ENCODE peak calls at places on chromosomes 3 and 15, in eight cellular contexts. Z is GM20000, C is mammary epithelial cell, E is osteocyte, B is psoas muscle, A is neuronal stem cell, V is HT1080, W is heart right ventricle. G is an unnamed sample.

GRCh38 chr3:116929534-116930222 is 220.1 kb downstream of the TUSC7 start:
- DNase-seq in Z (no peak), C (no peak), E (no peak), B (no peak), A (no peak), V (peak), W (no peak), G (no peak)

GRCh38 chr15:91050128-91050455 is 27.7 kb upstream of the VPS33B start:
- DNase-seq in Z (no peak), C (no peak), E (no peak), B (no peak), A (no peak), V (no peak), W (no peak), G (no peak)

GRCh38 chr3:170829873-170830272 is 40.1 kb downstream of the RPL22L1 start:
- DNase-seq in Z (no peak), C (no peak), E (no peak), B (no peak), A (no peak), V (peak), W (no peak), G (no peak)

GRCh38 chr15:90873998-90874605 is 5.7 kb downstream of the FURIN start:
- DNase-seq in Z (no peak), C (no peak), E (no peak), B (no peak), A (no peak), V (no peak), W (no peak), G (peak)

GRCh38 chr3:55860040-55860439 is 372.9 kb upstream of the WNT5A start:
- DNase-seq in Z (no peak), C (no peak), E (no peak), B (no peak), A (no peak), V (no peak), W (no peak), G (no peak)

GRCh38 chr3:185733980-185734724 is 90.7 kb downstream of the IGF2BP2 start:
- DNase-seq in Z (peak), C (peak), E (no peak), B (no peak), A (peak), V (peak), W (peak), G (peak)

GRCh38 chr15:32669870-32670623 is 28.5 kb downstream of the SCG5 start:
- DNase-seq in Z (no peak), C (peak), E (no peak), B (no peak), A (no peak), V (no peak), W (no peak), G (no peak)

GRCh38 chr3:12345141-12345561 is 56.3 kb downstream of the PPARG start:
- DNase-seq in Z (no peak), C (peak), E (no peak), B (no peak), A (no peak), V (peak), W (no peak), G (no peak)

GRCh38 chr3:180180795-180181194 is 144.1 kb upstream of the PEX5L start:
- DNase-seq in Z (no peak), C (peak), E (no peak), B (no peak), A (no peak), V (no peak), W (no peak), G (no peak)

GRCh38 chr3:197718904-197719303 is 17.8 kb downstream of the RUBCN start:
- DNase-seq in Z (no peak), C (peak), E (no peak), B (no peak), A (no peak), V (peak), W (no peak), G (no peak)

GRCh38 chr15:80923668-80924067 is 66.0 kb downstream of the MESD start:
- DNase-seq in Z (no peak), C (peak), E (no peak), B (no peak), A (no peak), V (peak), W (no peak), G (no peak)

GRCh38 chr3:126257174-126257573 is 76.8 kb upstream of the ALDH1L1 start:
- DNase-seq in Z (no peak), C (no peak), E (no peak), B (no peak), A (no peak), V (no peak), W (no peak), G (no peak)

GRCh38 chr15:30953731-30954378 is 37.6 kb downstream of the MTMR10 start:
- DNase-seq in Z (no peak), C (peak), E (no peak), B (peak), A (no peak), V (peak), W (no peak), G (no peak)

GRCh38 chr15:68228143-68228970 is 1.2 kb downstream of the CLN6 start:
- DNase-seq in Z (peak), C (peak), E (peak), B (no peak), A (no peak), V (peak), W (no peak), G (no peak)